ENCODE peak calls at places on chromosomes 16 and 17, in five cellular contexts. U is fibroblast of lung, X is choroid plexus epithelial cell, J is colonic mucosa, R is brain microvascular endothelial cell. B is an unnamed sample.

GRCh38 chr16:56349711-56350161 is 75.6 kb downstream of the AMFR start:
- DNase-seq in U (no peak), J (no peak), X (no peak), R (no peak), B (no peak)

GRCh38 chr16:88667496-88667895 is 4.6 kb upstream of the MVD start:
- DNase-seq in R (no peak), J (no peak), U (no peak), X (peak; percentile 65), B (no peak)

GRCh38 chr17:76867578-76868175 is 527 bp upstream of the MGAT5B start:
- DNase-seq in U (peak; percentile 64), R (peak; percentile 49), X (peak; percentile 75), J (no peak), B (peak; percentile 21)

GRCh38 chr16:3589991-3590701 is 12.9 kb upstream of the NLRC3 start:
- DNase-seq in J (no peak), R (no peak), X (no peak), U (no peak), B (no peak)

GRCh38 chr17:69093279-69093789 is 32.6 kb upstream of the ABCA9 start:
- DNase-seq in U (no peak), J (no peak), X (peak; percentile 43), R (no peak), B (no peak)

GRCh38 chr17:32341857-32342602 is at the start of gene C17orf75:
- DNase-seq in J (peak; percentile 81), U (peak; percentile 71), R (peak; percentile 55), X (peak; percentile 77), B (peak; percentile 59)

GRCh38 chr16:86602521-86602920 is 24.2 kb downstream of the FOXL1 start:
- DNase-seq in J (no peak), R (no peak), U (no peak), X (no peak), B (no peak)

GRCh38 chr17:54172654-54173316 is 350.1 kb downstream of the KIF2B start:
- DNase-seq in J (no peak), U (no peak), R (peak; percentile 3), X (peak; percentile 15), B (no peak)

GRCh38 chr17:74739227-74739831 is 2.3 kb downstream of the RAB37 start:
- DNase-seq in X (no peak), U (no peak), J (no peak), R (no peak), B (no peak)

GRCh38 chr16:1932050-1933028 is 10.7 kb downstream of the MSRB1 start:
- DNase-seq in X (peak; percentile 30), U (peak; percentile 23), J (peak; percentile 59), R (no peak), B (peak; percentile 9)

GRCh38 chr17:66444001-66444400 is 141.6 kb downstream of the PRKCA start:
- DNase-seq in J (no peak), R (no peak), U (no peak), X (no peak), B (no peak)

GRCh38 chr16:28504707-28505404 is 1.8 kb downstream of the IL27 start:
- DNase-seq in J (peak; percentile 65), X (no peak), R (no peak), U (no peak), B (no peak)

GRCh38 chr16:22370038-22370541 is 4.3 kb downstream of the CDR2 start:
- DNase-seq in U (peak; percentile 76), R (no peak), J (no peak), X (peak; percentile 47), B (peak; percentile 97)

DNA sequence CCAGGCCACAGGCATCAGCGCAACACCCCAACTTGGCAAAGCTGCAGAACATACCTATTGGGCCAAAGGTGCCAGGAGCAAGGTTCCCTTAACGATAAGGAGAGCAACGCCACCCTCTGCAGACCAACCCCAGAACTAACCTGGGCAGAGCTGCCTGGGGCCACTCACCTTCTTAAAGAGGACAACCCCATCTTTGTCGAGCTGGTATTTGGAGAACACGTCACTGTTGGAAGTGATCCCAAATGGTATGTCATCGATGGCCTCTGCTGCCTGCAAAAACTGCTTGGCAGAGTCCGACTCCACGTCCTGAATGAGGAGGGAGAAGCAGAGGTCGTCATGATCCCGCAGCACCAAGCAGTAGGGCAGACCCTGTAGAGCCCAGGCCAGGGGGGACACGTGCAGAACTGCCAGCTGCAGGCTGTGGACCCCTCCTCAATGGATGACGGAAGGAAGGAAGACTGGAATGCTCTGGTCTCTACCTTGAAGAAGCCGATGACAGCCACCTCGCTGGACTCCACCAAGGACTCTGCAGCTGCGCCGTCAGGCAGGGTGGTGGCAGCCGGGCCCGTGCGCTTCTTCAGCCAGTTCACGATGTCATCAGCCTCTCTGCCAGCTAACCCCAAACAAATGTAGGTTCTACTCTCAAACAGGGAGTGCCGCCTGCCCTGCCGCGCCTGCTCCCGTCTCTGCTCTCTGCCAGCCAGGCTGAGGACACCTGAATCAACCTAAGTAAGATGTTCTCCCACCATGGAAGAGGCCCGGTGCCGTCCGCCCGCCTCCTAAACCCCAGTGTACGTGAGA is 5.2 kb downstream of the P4HB start:
- DNase-seq in R (no peak), J (no peak), U (peak; percentile 28), X (no peak), B (no peak)
- TF ChIP-seq CTCF in R (no peak), J (no peak), U (no peak), X (peak; percentile 18), B (no peak)

DNA sequence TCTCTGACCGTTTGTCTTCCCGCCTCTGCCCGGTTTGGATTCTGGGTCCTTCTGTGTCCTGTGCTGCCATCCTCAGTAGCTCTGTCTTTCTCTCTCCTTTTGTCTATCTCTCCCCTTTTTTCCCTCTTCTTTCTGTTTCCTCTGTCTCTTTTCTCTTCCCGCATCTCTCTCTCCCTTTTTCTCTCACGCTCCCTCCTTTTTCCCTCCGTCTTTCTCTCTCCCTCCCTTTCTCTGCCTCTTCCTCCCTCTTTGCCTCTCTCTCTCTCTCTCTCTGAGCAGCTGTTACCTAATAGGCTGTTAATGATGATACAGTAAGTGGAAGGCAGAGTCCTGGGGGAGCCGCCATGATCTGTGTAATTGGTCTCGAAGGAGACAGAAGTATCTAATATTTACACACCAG is 136.0 kb upstream of the CIBAR2 start:
- DNase-seq in R (no peak), J (no peak), X (no peak), U (no peak), B (no peak)
- TF ChIP-seq CTCF in R (no peak), J (no peak), X (no peak), U (no peak), B (no peak)

DNA sequence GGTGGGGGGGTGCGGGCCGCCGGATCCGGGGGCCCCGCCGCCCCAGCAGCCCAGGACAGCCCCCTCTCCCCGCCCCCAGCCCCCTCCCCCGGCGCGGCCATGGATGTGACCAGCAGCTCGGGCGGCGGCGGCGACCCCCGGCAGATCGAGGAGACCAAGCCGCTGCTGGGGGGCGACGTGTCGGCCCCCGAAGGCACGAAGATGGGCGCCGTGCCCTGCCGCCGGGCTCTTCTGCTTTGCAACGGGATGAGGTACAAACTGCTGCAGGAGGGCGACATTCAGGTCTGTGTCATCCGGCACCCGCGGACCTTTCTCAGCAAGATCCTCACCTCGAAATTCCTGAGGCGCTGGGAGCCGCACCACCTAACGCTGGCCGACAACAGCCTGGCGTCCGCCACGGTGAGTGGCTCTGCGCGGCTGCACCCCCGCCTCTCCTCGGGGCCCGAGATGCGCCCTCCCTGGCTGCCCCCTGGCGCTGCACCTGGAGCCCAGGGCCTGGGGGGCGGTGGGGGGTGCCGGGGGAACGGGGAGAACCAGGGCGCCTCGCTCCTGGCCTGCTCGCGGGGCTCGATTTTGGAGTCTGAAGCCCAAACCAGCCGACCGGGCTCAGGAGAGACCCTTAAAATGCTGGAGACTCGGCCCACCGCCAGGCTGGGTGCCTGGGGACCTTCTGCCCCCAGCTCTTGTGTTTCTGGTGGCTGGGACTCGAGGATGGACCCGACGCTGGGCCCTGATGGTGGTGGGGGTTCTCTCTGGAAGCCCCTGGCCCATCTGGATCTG is 725 bp downstream of the CMIP start:
- DNase-seq in X (peak; percentile 44), R (no peak), J (no peak), U (peak; percentile 41), B (peak; percentile 20)
- TF ChIP-seq CTCF in X (peak; percentile 32), R (peak; percentile 25), J (no peak), U (no peak), B (peak; percentile 66)

GRCh38 chr17:81556863-81557262 is 4.7 kb upstream of the FAAP100 start:
- DNase-seq in U (no peak), J (peak; percentile 49), X (no peak), R (no peak), B (no peak)

GRCh38 chr17:81561494-81561885 is 9.3 kb upstream of the FAAP100 start:
- DNase-seq in X (no peak), R (peak; percentile 63), J (no peak), U (peak; percentile 67), B (peak; percentile 48)

GRCh38 chr17:81557276-81558114 is 5.3 kb upstream of the FAAP100 start:
- DNase-seq in J (no peak), X (no peak), R (no peak), U (no peak), B (no peak)

GRCh38 chr17:81558115-81558468 is 5.9 kb upstream of the FAAP100 start:
- DNase-seq in J (no peak), R (no peak), X (no peak), U (no peak), B (no peak)

DNA sequence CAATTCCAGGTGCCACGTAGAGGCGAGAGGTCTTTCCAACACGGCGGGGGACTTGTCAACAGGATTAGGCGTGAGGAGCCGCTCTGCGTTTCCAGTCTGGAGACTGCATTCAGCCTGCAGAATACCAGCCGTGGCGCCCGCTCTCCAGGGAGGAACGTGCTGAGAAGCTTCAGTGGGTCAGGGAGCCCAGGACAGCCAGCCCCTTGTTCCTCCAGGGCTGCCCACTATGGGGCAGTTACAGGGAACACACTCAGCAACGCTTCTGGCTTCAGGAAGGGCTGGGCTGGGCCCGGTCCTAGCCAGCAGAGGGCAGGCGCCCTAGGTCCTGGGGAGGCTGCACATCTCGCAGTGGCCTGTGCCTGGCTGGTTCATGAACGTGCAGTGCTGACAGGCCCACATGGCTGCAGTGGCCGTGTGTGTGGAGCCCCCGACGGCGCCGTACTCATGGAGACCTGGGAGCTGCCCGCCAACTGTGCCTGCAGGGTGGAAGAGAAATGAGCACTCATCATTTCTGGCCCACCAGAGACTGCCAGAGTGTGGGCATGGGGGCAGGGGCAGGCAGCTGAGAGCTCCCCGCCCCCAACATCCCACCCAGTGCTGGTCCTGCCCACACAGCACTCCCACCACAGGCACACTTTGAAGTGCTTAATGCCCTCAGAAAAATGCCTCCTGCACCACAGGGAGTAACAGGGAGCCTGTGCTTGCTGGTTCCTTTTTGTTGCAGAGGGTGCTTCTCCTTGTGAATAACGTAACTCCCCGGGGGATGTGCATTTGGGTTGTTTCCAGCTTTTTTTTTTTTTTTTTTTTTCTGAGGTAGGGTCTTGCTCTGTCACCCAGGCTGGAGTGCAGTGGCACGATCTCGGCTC is 7.0 kb upstream of the FAAP100 start:
- DNase-seq in X (peak; percentile 44), R (no peak), J (no peak), U (no peak), B (no peak)
- TF ChIP-seq CTCF in X (peak; percentile 57), R (peak; percentile 72), J (no peak), U (peak; percentile 19), B (peak; percentile 59)